ENCODE peak calls at places on chromosomes 6 and 20, in seven cellular contexts. X, F, V, N, M, Z and L are unnamed samples.

GRCh38 chr6:43989556-43990248 is 137.6 kb downstream of the MRPL14 start:
- DNase-seq in N (no peak), X (no peak), M (no peak), Z (no peak), F (no peak), V (no peak), L (no peak)

GRCh38 chr6:157823001-157823522 is at the start of gene SNX9:
- DNase-seq in V (peak), N (peak), F (no peak), Z (peak), X (peak), M (peak), L (peak)

GRCh38 chr6:19795211-19795610 is 42.0 kb upstream of the ID4 start:
- DNase-seq in Z (no peak), M (no peak), X (no peak), N (no peak), F (no peak), V (no peak), L (peak)

GRCh38 chr20:33724439-33725094 is 4.5 kb upstream of the PXMP4 start:
- DNase-seq in N (no peak), X (no peak), F (no peak), V (no peak), Z (no peak), M (no peak), L (no peak)

GRCh38 chr6:52641826-52642225 is 29.1 kb upstream of the TMEM14A start:
- DNase-seq in M (no peak), N (no peak), X (no peak), F (no peak), V (no peak), Z (no peak), L (no peak)

GRCh38 chr6:169397684-169398083 is 144.0 kb upstream of the THBS2 start:
- DNase-seq in N (no peak), M (no peak), X (no peak), Z (no peak), V (no peak), F (no peak), L (no peak)

GRCh38 chr6:29813809-29814208 is 13.8 kb upstream of the HLA-G start:
- DNase-seq in V (no peak), N (peak), X (no peak), F (no peak), M (no peak), Z (no peak), L (no peak)

GRCh38 chr6:149840345-149841075 is 23.6 kb downstream of the LRP11 start:
- DNase-seq in Z (no peak), M (peak), F (no peak), X (no peak), N (peak), V (peak), L (peak)

GRCh38 chr6:140371360-140371870 is 997.0 kb upstream of the CITED2 start:
- DNase-seq in X (no peak), M (no peak), F (no peak), N (no peak), V (no peak), Z (no peak), L (no peak)

GRCh38 chr6:315921-316752 is 23.9 kb downstream of the DUSP22 start:
- DNase-seq in F (no peak), X (no peak), Z (no peak), V (no peak), M (no peak), N (no peak), L (no peak)

GRCh38 chr6:43434441-43434840 is 7.1 kb downstream of the ABCC10 start:
- DNase-seq in N (no peak), V (no peak), X (no peak), M (no peak), F (no peak), Z (no peak), L (no peak)

GRCh38 chr6:72911463-72912153 is 289.7 kb downstream of the KCNQ5 start:
- DNase-seq in X (no peak), Z (no peak), V (no peak), N (no peak), M (no peak), F (peak), L (no peak)

GRCh38 chr6:121435444-121436069 is at the start of gene GJA1:
- DNase-seq in F (peak), X (no peak), Z (no peak), V (peak), N (peak), M (no peak), L (peak)

GRCh38 chr6:26311012-26311384 is 54.0 kb upstream of the BTN3A2 start:
- DNase-seq in M (no peak), X (no peak), Z (no peak), F (no peak), V (peak), N (peak), L (peak)

GRCh38 chr20:61980647-61981583 is 84.8 kb downstream of the TAF4 start:
- DNase-seq in M (no peak), V (peak), F (no peak), N (peak), X (no peak), Z (no peak), L (no peak)

GRCh38 chr6:41519748-41520699 is 26.2 kb upstream of the FOXP4 start:
- DNase-seq in M (no peak), X (no peak), V (no peak), N (peak), Z (no peak), F (no peak), L (peak)

GRCh38 chr6:116218172-116218633 is 35.7 kb downstream of the TSPYL4 start:
- DNase-seq in X (no peak), V (no peak), F (no peak), M (no peak), N (no peak), Z (no peak), L (no peak)

GRCh38 chr6:130473886-130474285 is 108.1 kb downstream of the TMEM200A start:
- DNase-seq in Z (no peak), V (no peak), F (peak), N (no peak), X (no peak), M (no peak), L (peak)

GRCh38 chr6:1602356-1602713 is 7.4 kb upstream of the FOXC1 start:
- DNase-seq in Z (no peak), V (no peak), M (no peak), F (no peak), N (no peak), X (no peak), L (no peak)

GRCh38 chr20:52481443-52481842 is 289.9 kb upstream of the ZFP64 start:
- DNase-seq in V (no peak), F (no peak), X (no peak), N (no peak), M (no peak), Z (no peak), L (no peak)

GRCh38 chr6:11007715-11008608 is 36.1 kb downstream of the ELOVL2 start:
- DNase-seq in F (peak), M (no peak), X (no peak), Z (no peak), N (peak), V (no peak), L (no peak)

GRCh38 chr6:57068066-57068465 is 21.6 kb downstream of the KIAA1586 start:
- DNase-seq in V (no peak), X (no peak), Z (no peak), M (no peak), F (no peak), N (no peak), L (no peak)

GRCh38 chr20:43715511-43715910 is 11.3 kb downstream of the GTSF1L start:
- DNase-seq in Z (no peak), V (no peak), X (no peak), M (no peak), F (no peak), N (no peak), L (no peak)

GRCh38 chr6:17816921-17817611 is 110.3 kb upstream of the NUP153 start:
- DNase-seq in V (no peak), X (no peak), Z (no peak), F (no peak), M (no peak), N (peak), L (peak)

GRCh38 chr20:41524980-41525613 is 93.1 kb downstream of the CHD6 start:
- DNase-seq in M (peak), Z (no peak), V (no peak), F (no peak), X (no peak), N (no peak), L (no peak)

GRCh38 chr20:3687655-3688054 is 5.8 kb upstream of the ADAM33 start:
- DNase-seq in X (no peak), Z (no peak), F (no peak), V (no peak), M (no peak), N (no peak), L (no peak)

GRCh38 chr20:20083796-20084195 is 31.5 kb downstream of the CFAP61 start:
- DNase-seq in Z (no peak), V (no peak), N (no peak), F (no peak), M (no peak), X (no peak), L (no peak)

GRCh38 chr20:49400410-49400809 is 82.1 kb downstream of the KCNB1 start:
- DNase-seq in V (no peak), X (no peak), M (no peak), N (no peak), F (no peak), Z (no peak), L (peak)

GRCh38 chr6:153162172-153162571 is 31.1 kb upstream of the RGS17 start:
- DNase-seq in M (no peak), Z (no peak), F (no peak), N (no peak), X (no peak), V (no peak), L (no peak)

GRCh38 chr20:51457281-51457932 is 85.1 kb downstream of the NFATC2 start:
- DNase-seq in Z (no peak), X (no peak), M (peak), N (peak), V (no peak), F (no peak), L (no peak)

GRCh38 chr6:57123111-57123510 is 33.1 kb downstream of the ZNF451 start:
- DNase-seq in Z (no peak), F (no peak), N (no peak), V (no peak), X (no peak), M (no peak), L (no peak)

GRCh38 chr6:33206864-33207568 is 1.3 kb upstream of the RING1 start:
- DNase-seq in N (no peak), V (peak), Z (no peak), F (no peak), M (peak), X (no peak), L (peak)

GRCh38 chr20:58251979-58252591 is 23.6 kb upstream of the ANKRD60 start:
- DNase-seq in M (no peak), N (no peak), V (no peak), X (no peak), F (peak), Z (no peak), L (peak)

GRCh38 chr6:169961772-169962561 is 210.5 kb downstream of the ERMARD start:
- DNase-seq in N (peak), M (no peak), X (no peak), Z (no peak), V (peak), F (no peak), L (no peak)

GRCh38 chr20:51402201-51402600 is 140.3 kb downstream of the NFATC2 start:
- DNase-seq in Z (no peak), M (no peak), N (no peak), F (no peak), X (no peak), V (no peak), L (no peak)

GRCh38 chr20:32536861-32537656 is 48.1 kb downstream of the NOL4L start:
- DNase-seq in M (no peak), N (no peak), X (peak), Z (no peak), V (no peak), F (no peak), L (no peak)

GRCh38 chr6:5506149-5506548 is 244.8 kb downstream of the FARS2 start:
- DNase-seq in F (no peak), M (no peak), X (no peak), N (no peak), Z (no peak), V (no peak), L (no peak)